ENCODE peak calls at places on chromosomes 6 and 20, in seven cellular contexts. P is astrocyte, F is hepatocyte, W is HepG2, E is PC-3, X is fibroblast of lung, L is mammary epithelial cell. K is an unnamed sample.

GRCh38 chr20:13131688-13132087 is 89.4 kb upstream of the ISM1 start:
- DNase-seq in P (no peak), F (no peak), W (no peak), E (no peak), X (no peak), L (no peak), K (no peak)

GRCh38 chr20:24781061-24781980 is 167.7 kb upstream of the CST7 start:
- DNase-seq in P (no peak), F (peak; percentile 66), W (peak; percentile 39), E (peak; percentile 68), X (peak; percentile 25), L (peak; percentile 27), K (peak; percentile 79)

GRCh38 chr20:61579908-61580307 is 327.8 kb downstream of the CDH4 start:
- DNase-seq in P (no peak), F (peak; percentile 56), W (peak; percentile 33), E (no peak), X (no peak), L (no peak), K (no peak)

GRCh38 chr6:126002755-126003390 is 16.5 kb downstream of the TRMT11 start:
- DNase-seq in P (no peak), F (no peak), W (no peak), E (no peak), X (no peak), L (no peak), K (no peak)

GRCh38 chr6:45737331-45738056 is 278.2 kb downstream of the CLIC5 start:
- DNase-seq in P (no peak), F (no peak), W (no peak), E (no peak), X (no peak), L (no peak), K (no peak)

GRCh38 chr6:111417946-111418345 is 65.1 kb downstream of the REV3L start:
- DNase-seq in P (peak; percentile 65), F (no peak), W (no peak), E (peak; percentile 46), X (peak; percentile 72), L (peak; percentile 43), K (no peak)

GRCh38 chr6:164534070-164534766 is 775.2 kb downstream of the C6orf118 start:
- DNase-seq in P (no peak), F (no peak), W (no peak), E (no peak), X (no peak), L (no peak), K (no peak)

GRCh38 chr6:219641-220198 is 72.6 kb upstream of the DUSP22 start:
- DNase-seq in P (peak; percentile 48), F (peak; percentile 64), W (peak; percentile 71), E (peak; percentile 70), X (peak; percentile 62), L (no peak), K (peak; percentile 20)

GRCh38 chr20:8860011-8860495 is 208.8 kb upstream of the PLCB4 start:
- DNase-seq in P (peak; percentile 92), F (no peak), W (no peak), E (peak; percentile 96), X (peak; percentile 93), L (peak; percentile 74), K (peak; percentile 57)

GRCh38 chr20:10784337-10785183 is 110.8 kb upstream of the JAG1 start:
- DNase-seq in P (no peak), F (peak; percentile 21), W (no peak), E (no peak), X (peak; percentile 29), L (no peak), K (no peak)

GRCh38 chr6:167208819-167209576 is 51.2 kb upstream of the GPR31 start:
- DNase-seq in P (no peak), F (no peak), W (no peak), E (no peak), X (no peak), L (no peak), K (no peak)

GRCh38 chr20:48957521-48957920 is 36.0 kb downstream of the ARFGEF2 start:
- DNase-seq in P (no peak), F (no peak), W (no peak), E (no peak), X (no peak), L (no peak), K (no peak)

GRCh38 chr6:22399693-22400092 is 102.9 kb upstream of the PRL start:
- DNase-seq in P (peak; percentile 54), F (peak; percentile 61), W (no peak), E (peak; percentile 86), X (peak; percentile 65), L (peak; percentile 13), K (no peak)

GRCh38 chr6:26330835-26331808 is 33.9 kb upstream of the BTN3A2 start:
- DNase-seq in P (peak; percentile 32), F (peak; percentile 46), W (peak; percentile 73), E (peak; percentile 88), X (peak; percentile 46), L (peak; percentile 70), K (peak; percentile 79)

GRCh38 chr6:128482642-128483041 is 37.8 kb downstream of the PTPRK start:
- DNase-seq in P (no peak), F (no peak), W (no peak), E (no peak), X (no peak), L (no peak), K (no peak)

GRCh38 chr20:50559149-50559548 is 49.0 kb downstream of the PTPN1 start:
- DNase-seq in P (no peak), F (no peak), W (no peak), E (no peak), X (no peak), L (no peak), K (no peak)

GRCh38 chr6:4929319-4929718 is 74.5 kb downstream of the RPP40 start:
- DNase-seq in P (no peak), F (no peak), W (no peak), E (no peak), X (peak; percentile 28), L (no peak), K (peak; percentile 29)

GRCh38 chr6:4924872-4925271 is 79.0 kb downstream of the RPP40 start:
- DNase-seq in P (no peak), F (no peak), W (no peak), E (peak; percentile 26), X (no peak), L (no peak), K (no peak)

GRCh38 chr6:4922488-4923037 is 81.3 kb downstream of the RPP40 start:
- DNase-seq in P (no peak), F (no peak), W (no peak), E (no peak), X (no peak), L (no peak), K (no peak)

GRCh38 chr6:4928426-4928825 is 75.4 kb downstream of the RPP40 start:
- DNase-seq in P (peak; percentile 74), F (no peak), W (no peak), E (peak; percentile 31), X (peak; percentile 78), L (peak; percentile 37), K (no peak)

GRCh38 chr6:4925580-4925979 is 78.3 kb downstream of the RPP40 start:
- DNase-seq in P (no peak), F (no peak), W (no peak), E (no peak), X (no peak), L (no peak), K (no peak)
- H3K4me1 ChIP-seq in P (peaks cover 14% of the 10 kb centered on the region), F (peaks cover 3% of the 10 kb centered on the region), W (no peaks in the 10 kb centered on the region), E (peaks cover 23% of the 10 kb centered on the region), X (no peaks in the 10 kb centered on the region), L (no peaks in the 10 kb centered on the region), K (peaks cover 33% of the 10 kb centered on the region)

DNA sequence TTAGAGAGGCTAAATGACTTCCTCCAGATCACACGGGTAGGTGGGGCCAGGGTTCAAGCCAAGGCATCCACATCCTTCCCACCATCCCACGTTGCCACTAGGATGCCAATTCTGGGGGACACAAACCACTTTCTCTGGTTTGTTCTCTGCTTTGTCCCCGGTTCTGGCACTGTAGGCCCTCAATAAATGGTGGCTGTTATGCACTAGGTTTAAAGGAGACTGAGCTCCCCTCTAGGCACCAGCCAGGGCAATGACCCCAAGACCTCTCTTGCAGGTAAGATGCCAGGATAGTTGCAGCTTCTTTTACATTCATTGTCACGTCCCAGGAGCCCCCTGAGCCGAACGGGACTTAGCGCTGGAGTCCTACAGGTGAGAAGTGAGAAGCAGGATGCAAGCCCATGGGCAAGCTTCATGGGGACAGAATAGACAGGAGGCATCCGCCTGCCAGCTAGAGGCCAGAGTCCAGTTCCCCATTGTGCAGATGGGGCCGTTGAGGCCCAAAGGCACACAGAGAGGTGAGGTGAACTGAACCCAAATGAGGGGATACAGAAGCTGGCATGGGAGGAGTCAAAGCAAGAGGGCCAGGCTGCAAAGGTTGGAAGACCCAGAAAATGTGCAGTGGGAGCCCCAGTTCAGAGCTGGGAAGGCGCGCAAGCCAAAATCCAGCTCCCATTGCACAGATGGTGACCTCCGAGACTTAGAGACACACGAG is 677 bp downstream of the PXMP4 start:
- DNase-seq in P (no peak), F (no peak), W (no peak), E (no peak), X (no peak), L (peak; percentile 29), K (no peak)
- TF ChIP-seq EZH2 in P (no peak), F (no peak), W (no peak), E (no peak), X (no peak), L (no peak), K (no peak)

DNA sequence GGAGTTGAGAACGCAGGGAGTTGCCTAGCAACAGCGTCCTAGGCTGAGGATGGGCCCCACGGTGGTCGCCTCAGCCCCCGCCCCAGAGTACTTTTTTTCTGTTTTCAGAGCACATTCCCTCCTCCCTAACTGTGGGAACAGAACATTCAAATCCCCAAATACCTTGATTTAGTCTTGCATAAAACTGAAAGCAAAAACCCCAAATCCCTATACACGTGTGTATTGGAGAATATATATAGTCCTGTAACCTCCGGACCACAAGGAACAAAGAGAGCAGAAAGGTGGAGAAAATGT is 280 bp upstream of the NCOA5 start:
- DNase-seq in P (no peak), F (no peak), W (no peak), E (no peak), X (no peak), L (no peak), K (no peak)
- H3K27ac ChIP-seq in P (peak overlapping the region; percentile 98), F (peak overlapping the region; percentile 16), W (peak overlapping the region; percentile 92), E (no peak overlapping the region), X (peak overlapping the region; percentile 96), L (peak overlapping the region; percentile 87), K (peak overlapping the region; percentile 99)

GRCh38 chr6:138485586-138486248 is 13.6 kb downstream of the NHSL1 start:
- DNase-seq in P (no peak), F (no peak), W (no peak), E (no peak), X (no peak), L (no peak), K (no peak)

GRCh38 chr6:138480279-138480949 is 18.9 kb downstream of the NHSL1 start:
- DNase-seq in P (no peak), F (no peak), W (no peak), E (no peak), X (no peak), L (no peak), K (no peak)

GRCh38 chr6:138485005-138485545 is 14.2 kb downstream of the NHSL1 start:
- DNase-seq in P (peak; percentile 34), F (no peak), W (no peak), E (no peak), X (peak; percentile 53), L (no peak), K (no peak)

GRCh38 chr6:138483911-138484731 is 15.2 kb downstream of the NHSL1 start:
- DNase-seq in P (no peak), F (no peak), W (no peak), E (no peak), X (no peak), L (no peak), K (no peak)

DNA sequence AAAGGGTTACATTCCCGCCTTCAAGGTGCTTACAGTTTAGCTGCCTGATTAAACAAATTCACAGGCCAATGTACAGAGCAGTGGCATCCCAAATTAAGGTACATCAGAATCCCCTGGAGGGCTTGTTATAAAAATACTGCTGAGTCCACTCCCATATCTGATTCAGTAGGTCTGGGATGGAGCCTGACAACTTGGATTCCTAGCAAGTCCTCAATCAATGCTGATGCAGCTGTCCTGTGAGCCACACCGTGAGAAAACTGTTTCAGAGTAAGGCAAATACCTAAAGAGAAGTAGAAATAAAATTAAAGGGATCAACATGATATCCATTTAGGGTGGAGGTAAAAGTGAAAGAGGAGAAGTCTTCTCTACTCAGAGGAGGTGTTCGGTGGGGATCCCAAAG is 16.5 kb downstream of the NHSL1 start:
- DNase-seq in P (no peak), F (no peak), W (no peak), E (no peak), X (no peak), L (no peak), K (no peak)
- H3K4me1 ChIP-seq in P (no peaks in the 10 kb centered on the region), F (peaks cover 30% of the 10 kb centered on the region), W (peaks cover 57% of the 10 kb centered on the region), E (peaks cover 8% of the 10 kb centered on the region), X (no peaks in the 10 kb centered on the region), L (peaks cover 37% of the 10 kb centered on the region), K (peaks cover 11% of the 10 kb centered on the region)

K was measured in A673.